ENCODE peak calls at places on chromosomes 4 and X, in five cellular contexts. One of them, this sample, is unnamed.

GRCh38 chrX:17414839-17415238 is 39.8 kb downstream of the NHS start:
- DNase-seq in fibroblast of mammary gland: no peak
- DNase-seq in fibroblast of pulmonary artery: no peak
- DNase-seq in astrocyte of the spinal cord: no peak
- DNase-seq in psoas muscle: peak; percentile 12
- DNase-seq in this sample: no peak

GRCh38 chr4:16897351-16897750 is 1.1 kb downstream of the LDB2 start:
- DNase-seq in fibroblast of mammary gland: no peak
- DNase-seq in fibroblast of pulmonary artery: peak; percentile 18
- DNase-seq in astrocyte of the spinal cord: peak; percentile 36
- DNase-seq in psoas muscle: no peak
- DNase-seq in this sample: no peak

GRCh38 chr4:127580891-127581290 is 51.9 kb upstream of the INTU start:
- DNase-seq in fibroblast of mammary gland: no peak
- DNase-seq in fibroblast of pulmonary artery: no peak
- DNase-seq in astrocyte of the spinal cord: no peak
- DNase-seq in psoas muscle: no peak
- DNase-seq in this sample: no peak

GRCh38 chr4:98319021-98319420 is 57.8 kb downstream of the RAP1GDS1 start:
- DNase-seq in fibroblast of mammary gland: no peak
- DNase-seq in fibroblast of pulmonary artery: no peak
- DNase-seq in astrocyte of the spinal cord: no peak
- DNase-seq in psoas muscle: no peak
- DNase-seq in this sample: no peak

GRCh38 chr4:99404595-99405287 is 30.4 kb downstream of the ADH7 start:
- DNase-seq in fibroblast of mammary gland: peak; percentile 98
- DNase-seq in fibroblast of pulmonary artery: peak; percentile 87
- DNase-seq in astrocyte of the spinal cord: peak; percentile 93
- DNase-seq in psoas muscle: peak; percentile 35
- DNase-seq in this sample: peak; percentile 97

GRCh38 chr4:174314770-174315169 is 31.1 kb downstream of the CEP44 start:
- DNase-seq in fibroblast of mammary gland: peak; percentile 79
- DNase-seq in fibroblast of pulmonary artery: peak; percentile 5
- DNase-seq in astrocyte of the spinal cord: peak; percentile 61
- DNase-seq in psoas muscle: no peak
- DNase-seq in this sample: peak; percentile 37

GRCh38 chr4:164888096-164888495 is 11.1 kb downstream of the APELA start:
- DNase-seq in fibroblast of mammary gland: no peak
- DNase-seq in fibroblast of pulmonary artery: no peak
- DNase-seq in astrocyte of the spinal cord: no peak
- DNase-seq in psoas muscle: no peak
- DNase-seq in this sample: no peak

GRCh38 chrX:44431206-44431605 is 87.7 kb upstream of the EFHC2 start:
- DNase-seq in fibroblast of mammary gland: peak; percentile 54
- DNase-seq in fibroblast of pulmonary artery: peak; percentile 14
- DNase-seq in astrocyte of the spinal cord: peak; percentile 37
- DNase-seq in psoas muscle: no peak
- DNase-seq in this sample: peak; percentile 4

GRCh38 chrX:16320765-16321355 is 153.6 kb downstream of the MAGEB17 start:
- DNase-seq in fibroblast of mammary gland: peak; percentile 54
- DNase-seq in fibroblast of pulmonary artery: no peak
- DNase-seq in astrocyte of the spinal cord: peak; percentile 44
- DNase-seq in psoas muscle: no peak
- DNase-seq in this sample: peak; percentile 22

GRCh38 chr4:64326507-64326906 is 82.7 kb downstream of the TECRL start:
- DNase-seq in fibroblast of mammary gland: no peak
- DNase-seq in fibroblast of pulmonary artery: no peak
- DNase-seq in astrocyte of the spinal cord: no peak
- DNase-seq in psoas muscle: no peak
- DNase-seq in this sample: no peak

GRCh38 chrX:79618280-79618679 is 251.1 kb upstream of the ITM2A start:
- DNase-seq in fibroblast of mammary gland: no peak
- DNase-seq in fibroblast of pulmonary artery: no peak
- DNase-seq in astrocyte of the spinal cord: no peak
- DNase-seq in psoas muscle: no peak
- DNase-seq in this sample: no peak

GRCh38 chr4:180665481-180665880 is 1577.7 kb upstream of the TENM3 start:
- DNase-seq in fibroblast of mammary gland: no peak
- DNase-seq in fibroblast of pulmonary artery: no peak
- DNase-seq in astrocyte of the spinal cord: peak; percentile 8
- DNase-seq in psoas muscle: no peak
- DNase-seq in this sample: no peak

GRCh38 chr4:129822708-129823504 is 727.0 kb downstream of the C4orf33 start:
- DNase-seq in fibroblast of mammary gland: peak; percentile 74
- DNase-seq in fibroblast of pulmonary artery: peak; percentile 46
- DNase-seq in astrocyte of the spinal cord: peak; percentile 9
- DNase-seq in psoas muscle: peak; percentile 13
- DNase-seq in this sample: no peak

GRCh38 chr4:138696771-138697170 is 318.8 kb upstream of the NOCT start:
- DNase-seq in fibroblast of mammary gland: peak; percentile 41
- DNase-seq in fibroblast of pulmonary artery: no peak
- DNase-seq in astrocyte of the spinal cord: no peak
- DNase-seq in psoas muscle: no peak
- DNase-seq in this sample: no peak

GRCh38 chr4:81635747-81636146 is 164.0 kb upstream of the RASGEF1B start:
- DNase-seq in fibroblast of mammary gland: no peak
- DNase-seq in fibroblast of pulmonary artery: no peak
- DNase-seq in astrocyte of the spinal cord: no peak
- DNase-seq in psoas muscle: no peak
- DNase-seq in this sample: no peak

GRCh38 chr4:79597266-79597665 is 189.2 kb upstream of the GK2 start:
- DNase-seq in fibroblast of mammary gland: peak; percentile 81
- DNase-seq in fibroblast of pulmonary artery: peak; percentile 50
- DNase-seq in astrocyte of the spinal cord: peak; percentile 54
- DNase-seq in psoas muscle: no peak
- DNase-seq in this sample: peak; percentile 26

GRCh38 chr4:91111556-91111955 is 984.4 kb downstream of the CCSER1 start:
- DNase-seq in fibroblast of mammary gland: no peak
- DNase-seq in fibroblast of pulmonary artery: no peak
- DNase-seq in astrocyte of the spinal cord: no peak
- DNase-seq in psoas muscle: no peak
- DNase-seq in this sample: no peak

GRCh38 chrX:151402719-151403390 is 5.8 kb downstream of the VMA21 start:
- DNase-seq in fibroblast of mammary gland: no peak
- DNase-seq in fibroblast of pulmonary artery: no peak
- DNase-seq in astrocyte of the spinal cord: no peak
- DNase-seq in psoas muscle: peak; percentile 39
- DNase-seq in this sample: no peak

DNA sequence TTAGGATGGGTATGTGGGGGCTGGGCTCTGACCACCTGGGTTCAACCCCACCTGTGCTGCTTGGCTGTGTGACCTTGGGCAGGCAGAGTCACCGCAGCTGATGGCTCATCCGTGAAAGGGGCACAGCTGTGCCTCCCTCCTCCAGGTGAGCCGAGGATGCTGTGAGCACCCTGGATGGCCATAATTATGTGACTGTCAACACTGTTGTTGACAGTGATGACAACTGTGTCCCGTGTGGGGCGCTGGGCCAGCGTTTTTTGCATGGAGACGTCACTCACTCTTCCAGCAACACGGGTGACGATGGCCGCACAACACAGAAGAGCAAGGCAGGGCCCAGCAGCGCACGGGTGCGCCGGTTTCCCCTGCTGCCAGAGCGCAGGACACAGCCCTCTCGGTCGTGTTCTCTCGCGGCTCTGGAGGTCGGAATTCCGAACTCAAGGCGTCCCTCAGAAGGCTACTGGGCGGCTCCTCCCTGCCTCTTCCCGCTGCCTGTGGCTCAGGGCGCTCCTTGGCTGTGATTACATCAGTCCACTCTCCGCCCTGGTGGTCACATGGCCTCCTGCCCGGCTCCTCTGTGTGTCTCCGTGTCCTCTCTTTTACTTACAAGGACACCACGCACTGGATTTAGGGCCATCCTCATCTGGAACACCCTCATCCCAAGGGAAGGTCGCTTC is 1.3 kb downstream of the SH3TC1 start:
- DNase-seq in fibroblast of mammary gland: peak; percentile 14
- DNase-seq in fibroblast of pulmonary artery: peak; percentile 44
- DNase-seq in astrocyte of the spinal cord: no peak
- DNase-seq in psoas muscle: peak; percentile 68
- DNase-seq in this sample: no peak
- H3K4me3 ChIP-seq in fibroblast of mammary gland: no peak overlapping the region
- H3K4me3 ChIP-seq in fibroblast of pulmonary artery: peak overlapping the region; percentile 54
- H3K4me3 ChIP-seq in astrocyte of the spinal cord: no peak overlapping the region
- H3K4me3 ChIP-seq in psoas muscle: peak overlapping the region; percentile 63
- H3K4me3 ChIP-seq in this sample: no peak overlapping the region

GRCh38 chrX:107773906-107774435 is 1.6 kb downstream of the TSC22D3 start:
- DNase-seq in fibroblast of mammary gland: no peak
- DNase-seq in fibroblast of pulmonary artery: no peak
- DNase-seq in astrocyte of the spinal cord: no peak
- DNase-seq in psoas muscle: no peak
- DNase-seq in this sample: no peak

GRCh38 chrX:107775000-107775733 is 420 bp downstream of the TSC22D3 start:
- DNase-seq in fibroblast of mammary gland: no peak
- DNase-seq in fibroblast of pulmonary artery: no peak
- DNase-seq in astrocyte of the spinal cord: no peak
- DNase-seq in psoas muscle: no peak
- DNase-seq in this sample: no peak

GRCh38 chrX:107777536-107777832 is at the start of gene NCBP2L:
- DNase-seq in fibroblast of mammary gland: no peak
- DNase-seq in fibroblast of pulmonary artery: no peak
- DNase-seq in astrocyte of the spinal cord: no peak
- DNase-seq in psoas muscle: no peak
- DNase-seq in this sample: no peak

GRCh38 chrX:107776649-107777535 is 641 bp upstream of the NCBP2L start:
- DNase-seq in fibroblast of mammary gland: peak; percentile 91
- DNase-seq in fibroblast of pulmonary artery: peak; percentile 95
- DNase-seq in astrocyte of the spinal cord: peak; percentile 89
- DNase-seq in psoas muscle: peak; percentile 61
- DNase-seq in this sample: peak; percentile 80

DNA sequence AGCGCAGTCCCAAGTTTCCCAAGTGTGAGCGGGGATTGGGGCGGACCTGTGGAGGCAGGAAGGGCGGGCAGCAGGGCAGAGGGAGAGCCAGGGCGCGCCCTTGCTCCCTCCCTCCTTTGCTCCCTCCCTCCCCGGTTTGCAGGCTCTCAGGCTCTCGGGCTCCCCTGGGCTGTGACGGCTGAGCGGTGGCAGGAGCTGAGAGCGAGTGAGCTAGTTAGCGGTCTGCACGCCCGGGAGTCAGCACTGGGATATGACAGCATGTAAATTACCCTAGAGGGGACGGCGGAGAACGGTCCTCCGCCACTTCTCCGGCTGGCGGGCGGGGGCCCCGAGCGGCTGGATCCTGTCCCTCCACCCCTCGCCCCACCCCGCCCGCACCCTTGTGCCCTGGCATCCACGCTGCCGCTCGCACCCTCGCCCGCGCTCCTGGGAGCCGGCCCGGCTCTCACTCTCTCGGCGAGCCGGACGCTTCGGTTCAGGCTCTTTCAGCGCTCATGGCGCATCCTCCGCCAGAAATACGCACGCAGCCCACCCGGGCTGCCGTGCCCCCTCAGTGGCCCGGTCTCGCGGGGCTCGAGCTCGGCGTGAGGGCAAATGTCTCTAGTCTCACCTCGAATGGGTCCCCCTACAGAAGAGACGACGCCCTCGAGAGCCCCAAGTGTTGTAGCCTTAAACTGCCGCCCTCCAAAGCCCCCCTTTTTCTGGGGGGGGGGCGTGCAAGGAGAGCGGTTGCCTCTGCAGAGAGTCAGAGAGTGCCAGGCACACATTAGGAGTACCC is at the start of gene TSC22D3:
- DNase-seq in fibroblast of mammary gland: peak; percentile 74
- DNase-seq in fibroblast of pulmonary artery: peak; percentile 78
- DNase-seq in astrocyte of the spinal cord: peak; percentile 67
- DNase-seq in psoas muscle: peak; percentile 81
- DNase-seq in this sample: peak; percentile 47
- TF ChIP-seq CTCF in fibroblast of mammary gland: no peak
- TF ChIP-seq CTCF in fibroblast of pulmonary artery: peak; percentile 9
- TF ChIP-seq CTCF in astrocyte of the spinal cord: no peak
- TF ChIP-seq CTCF in psoas muscle: peak; percentile 7
- TF ChIP-seq CTCF in this sample: peak; percentile 15

GRCh38 chr4:153758688-153759406 is 977 bp downstream of the RNF175 start:
- DNase-seq in fibroblast of mammary gland: no peak
- DNase-seq in fibroblast of pulmonary artery: no peak
- DNase-seq in astrocyte of the spinal cord: no peak
- DNase-seq in psoas muscle: no peak
- DNase-seq in this sample: no peak

GRCh38 chr4:153755186-153755585 is 4.6 kb downstream of the RNF175 start:
- DNase-seq in fibroblast of mammary gland: no peak
- DNase-seq in fibroblast of pulmonary artery: no peak
- DNase-seq in astrocyte of the spinal cord: no peak
- DNase-seq in psoas muscle: no peak
- DNase-seq in this sample: no peak

GRCh38 chr4:153759407-153760226 is at the start of gene RNF175:
- DNase-seq in fibroblast of mammary gland: no peak
- DNase-seq in fibroblast of pulmonary artery: no peak
- DNase-seq in astrocyte of the spinal cord: no peak
- DNase-seq in psoas muscle: peak; percentile 25
- DNase-seq in this sample: no peak

GRCh38 chr4:153758136-153758535 is 1.7 kb downstream of the RNF175 start:
- DNase-seq in fibroblast of mammary gland: no peak
- DNase-seq in fibroblast of pulmonary artery: no peak
- DNase-seq in astrocyte of the spinal cord: no peak
- DNase-seq in psoas muscle: no peak
- DNase-seq in this sample: no peak

DNA sequence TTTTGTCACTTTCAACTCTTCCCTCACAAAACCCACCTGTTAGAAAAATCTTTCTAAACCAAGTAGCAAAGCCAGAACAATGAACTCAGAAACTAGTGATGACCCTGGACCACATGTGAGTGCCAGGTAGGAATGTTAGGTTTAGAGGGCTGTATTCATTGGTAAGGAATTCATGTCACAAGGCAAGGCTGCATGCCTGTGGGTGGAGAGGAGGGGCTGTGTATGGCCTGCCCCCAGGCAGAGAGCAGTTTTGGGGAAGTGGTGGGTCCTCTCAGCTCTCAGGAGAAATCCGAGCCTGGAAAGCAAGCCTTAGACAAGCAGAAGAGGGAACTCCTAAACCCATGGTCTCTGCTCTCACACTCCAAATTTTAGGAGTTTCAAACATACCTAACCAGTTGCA is 2.4 kb downstream of the RNF175 start:
- DNase-seq in fibroblast of mammary gland: no peak
- DNase-seq in fibroblast of pulmonary artery: no peak
- DNase-seq in astrocyte of the spinal cord: no peak
- DNase-seq in psoas muscle: no peak
- DNase-seq in this sample: no peak
- H3K4me3 ChIP-seq in fibroblast of mammary gland: no peak overlapping the region
- H3K4me3 ChIP-seq in fibroblast of pulmonary artery: no peak overlapping the region
- H3K4me3 ChIP-seq in astrocyte of the spinal cord: no peak overlapping the region
- H3K4me3 ChIP-seq in psoas muscle: no peak overlapping the region
- H3K4me3 ChIP-seq in this sample: no peak overlapping the region

GRCh38 chr4:172308078-172308477 is 494.9 kb downstream of the GALNTL6 start:
- DNase-seq in fibroblast of mammary gland: no peak
- DNase-seq in fibroblast of pulmonary artery: no peak
- DNase-seq in astrocyte of the spinal cord: no peak
- DNase-seq in psoas muscle: no peak
- DNase-seq in this sample: no peak

GRCh38 chr4:172311682-172312081 is 498.5 kb downstream of the GALNTL6 start:
- DNase-seq in fibroblast of mammary gland: no peak
- DNase-seq in fibroblast of pulmonary artery: no peak
- DNase-seq in astrocyte of the spinal cord: no peak
- DNase-seq in psoas muscle: no peak
- DNase-seq in this sample: no peak

DNA sequence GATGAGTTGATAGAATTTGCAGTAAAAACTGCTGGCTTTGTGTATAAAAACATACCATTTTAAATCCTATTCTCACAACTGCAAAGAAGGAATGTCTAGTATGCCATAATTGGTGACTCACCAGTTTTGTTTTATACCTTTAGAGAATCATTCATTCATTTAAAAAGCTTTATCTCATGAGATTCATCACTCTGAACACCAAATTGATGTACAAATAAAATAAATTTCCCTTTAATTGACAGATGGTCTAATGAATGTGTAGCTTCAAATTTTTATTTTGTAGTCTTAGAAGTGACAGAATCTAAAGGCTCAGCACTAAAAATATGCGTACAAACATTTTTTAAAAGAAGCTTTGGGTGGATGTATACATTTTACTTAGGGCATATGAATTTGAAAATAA is 492.5 kb downstream of the GALNTL6 start:
- DNase-seq in fibroblast of mammary gland: no peak
- DNase-seq in fibroblast of pulmonary artery: no peak
- DNase-seq in astrocyte of the spinal cord: no peak
- DNase-seq in psoas muscle: no peak
- DNase-seq in this sample: no peak
- TF ChIP-seq CTCF in fibroblast of mammary gland: no peak
- TF ChIP-seq CTCF in fibroblast of pulmonary artery: no peak
- TF ChIP-seq CTCF in astrocyte of the spinal cord: no peak
- TF ChIP-seq CTCF in psoas muscle: no peak
- TF ChIP-seq CTCF in this sample: no peak

This sample was measured in AG10803.